ENCODE peak calls at places on chromosomes 5 and 9, in four cellular contexts. One of them, this sample, is unnamed.

GRCh38 chr5:156475831-156476551 is 149.0 kb downstream of the SGCD start:
- DNase-seq in type B pancreatic cell: no peak
- DNase-seq in activated CD4-positive, alpha-beta memory T cell treated with anti-CD3 and anti-CD28 coated beads for 36 hours: no peak
- DNase-seq in RPMI8226: no peak
- DNase-seq in this sample: peak

GRCh38 chr5:169628891-169629290 is 8.2 kb upstream of the DOCK2 start:
- DNase-seq in type B pancreatic cell: no peak
- DNase-seq in activated CD4-positive, alpha-beta memory T cell treated with anti-CD3 and anti-CD28 coated beads for 36 hours: no peak
- DNase-seq in RPMI8226: no peak
- DNase-seq in this sample: no peak

GRCh38 chr9:120910643-120911042 is 16.0 kb downstream of the TRAF1 start:
- DNase-seq in activated CD4-positive, alpha-beta memory T cell treated with anti-CD3 and anti-CD28 coated beads for 36 hours: peak
- DNase-seq in type B pancreatic cell: no peak
- DNase-seq in RPMI8226: no peak
- DNase-seq in this sample: no peak

GRCh38 chr5:102777099-102777498 is 22.0 kb downstream of the PAM start:
- DNase-seq in activated CD4-positive, alpha-beta memory T cell treated with anti-CD3 and anti-CD28 coated beads for 36 hours: no peak
- DNase-seq in type B pancreatic cell: no peak
- DNase-seq in RPMI8226: no peak
- DNase-seq in this sample: no peak

GRCh38 chr5:160315968-160316367 is 3.6 kb upstream of the CCNJL start:
- DNase-seq in RPMI8226: peak
- DNase-seq in type B pancreatic cell: no peak
- DNase-seq in activated CD4-positive, alpha-beta memory T cell treated with anti-CD3 and anti-CD28 coated beads for 36 hours: no peak
- DNase-seq in this sample: peak

GRCh38 chr5:159096555-159097460 is 2.9 kb downstream of the EBF1 start:
- DNase-seq in type B pancreatic cell: peak
- DNase-seq in RPMI8226: no peak
- DNase-seq in activated CD4-positive, alpha-beta memory T cell treated with anti-CD3 and anti-CD28 coated beads for 36 hours: no peak
- DNase-seq in this sample: no peak

GRCh38 chr9:100554935-100555401 is 22.9 kb upstream of the CAVIN4 start:
- DNase-seq in type B pancreatic cell: no peak
- DNase-seq in activated CD4-positive, alpha-beta memory T cell treated with anti-CD3 and anti-CD28 coated beads for 36 hours: no peak
- DNase-seq in RPMI8226: no peak
- DNase-seq in this sample: no peak

GRCh38 chr9:89351584-89351983 is 33.3 kb downstream of the SECISBP2 start:
- DNase-seq in activated CD4-positive, alpha-beta memory T cell treated with anti-CD3 and anti-CD28 coated beads for 36 hours: no peak
- DNase-seq in RPMI8226: no peak
- DNase-seq in type B pancreatic cell: no peak
- DNase-seq in this sample: no peak

GRCh38 chr9:127733609-127734008 is 1.5 kb downstream of the TOR2A start:
- DNase-seq in type B pancreatic cell: no peak
- DNase-seq in activated CD4-positive, alpha-beta memory T cell treated with anti-CD3 and anti-CD28 coated beads for 36 hours: no peak
- DNase-seq in RPMI8226: no peak
- DNase-seq in this sample: no peak

GRCh38 chr9:93701494-93702218 is 125.3 kb downstream of the PHF2 start:
- DNase-seq in activated CD4-positive, alpha-beta memory T cell treated with anti-CD3 and anti-CD28 coated beads for 36 hours: no peak
- DNase-seq in type B pancreatic cell: no peak
- DNase-seq in RPMI8226: no peak
- DNase-seq in this sample: no peak

GRCh38 chr9:108056805-108057386 is 567.3 kb upstream of the KLF4 start:
- DNase-seq in type B pancreatic cell: no peak
- DNase-seq in RPMI8226: no peak
- DNase-seq in activated CD4-positive, alpha-beta memory T cell treated with anti-CD3 and anti-CD28 coated beads for 36 hours: no peak
- DNase-seq in this sample: peak

GRCh38 chr5:142735323-142736246 is 34.6 kb upstream of the ARHGAP26 start:
- DNase-seq in type B pancreatic cell: no peak
- DNase-seq in RPMI8226: no peak
- DNase-seq in activated CD4-positive, alpha-beta memory T cell treated with anti-CD3 and anti-CD28 coated beads for 36 hours: no peak
- DNase-seq in this sample: no peak

GRCh38 chr5:1936901-1937300 is 54.2 kb upstream of the IRX4 start:
- DNase-seq in activated CD4-positive, alpha-beta memory T cell treated with anti-CD3 and anti-CD28 coated beads for 36 hours: no peak
- DNase-seq in RPMI8226: no peak
- DNase-seq in type B pancreatic cell: no peak
- DNase-seq in this sample: no peak

GRCh38 chr5:10689391-10690081 is 71.5 kb downstream of the DAP start:
- DNase-seq in type B pancreatic cell: no peak
- DNase-seq in RPMI8226: peak
- DNase-seq in activated CD4-positive, alpha-beta memory T cell treated with anti-CD3 and anti-CD28 coated beads for 36 hours: peak
- DNase-seq in this sample: peak

GRCh38 chr9:135809166-135809565 is 98.2 kb downstream of the CAMSAP1 start:
- DNase-seq in type B pancreatic cell: no peak
- DNase-seq in RPMI8226: no peak
- DNase-seq in activated CD4-positive, alpha-beta memory T cell treated with anti-CD3 and anti-CD28 coated beads for 36 hours: no peak
- DNase-seq in this sample: no peak

GRCh38 chr9:123488683-123489321 is 132.8 kb downstream of the CRB2 start:
- DNase-seq in RPMI8226: no peak
- DNase-seq in type B pancreatic cell: no peak
- DNase-seq in activated CD4-positive, alpha-beta memory T cell treated with anti-CD3 and anti-CD28 coated beads for 36 hours: no peak
- DNase-seq in this sample: no peak

GRCh38 chr9:94511134-94511942 is 43.5 kb upstream of the PCAT7 start:
- DNase-seq in RPMI8226: no peak
- DNase-seq in type B pancreatic cell: no peak
- DNase-seq in activated CD4-positive, alpha-beta memory T cell treated with anti-CD3 and anti-CD28 coated beads for 36 hours: no peak
- DNase-seq in this sample: no peak

GRCh38 chr9:86324308-86324707 is 29.9 kb downstream of the TUT7 start:
- DNase-seq in RPMI8226: no peak
- DNase-seq in type B pancreatic cell: no peak
- DNase-seq in activated CD4-positive, alpha-beta memory T cell treated with anti-CD3 and anti-CD28 coated beads for 36 hours: no peak
- DNase-seq in this sample: no peak

GRCh38 chr9:29511680-29512079 is 1938.4 kb upstream of the C9orf72 start:
- DNase-seq in type B pancreatic cell: no peak
- DNase-seq in activated CD4-positive, alpha-beta memory T cell treated with anti-CD3 and anti-CD28 coated beads for 36 hours: no peak
- DNase-seq in RPMI8226: no peak
- DNase-seq in this sample: no peak

GRCh38 chr5:174733836-174734235 is 9.5 kb downstream of the MSX2 start:
- DNase-seq in activated CD4-positive, alpha-beta memory T cell treated with anti-CD3 and anti-CD28 coated beads for 36 hours: no peak
- DNase-seq in RPMI8226: no peak
- DNase-seq in type B pancreatic cell: no peak
- DNase-seq in this sample: no peak

GRCh38 chr9:68750786-68751185 is 45.7 kb downstream of the PIP5K1B start:
- DNase-seq in RPMI8226: no peak
- DNase-seq in type B pancreatic cell: no peak
- DNase-seq in activated CD4-positive, alpha-beta memory T cell treated with anti-CD3 and anti-CD28 coated beads for 36 hours: no peak
- DNase-seq in this sample: no peak

GRCh38 chr9:91546574-91546973 is 122.9 kb upstream of the NFIL3 start:
- DNase-seq in activated CD4-positive, alpha-beta memory T cell treated with anti-CD3 and anti-CD28 coated beads for 36 hours: no peak
- DNase-seq in RPMI8226: no peak
- DNase-seq in type B pancreatic cell: no peak
- DNase-seq in this sample: peak

GRCh38 chr5:177452688-177453638 is 6.3 kb downstream of the PRR7 start:
- DNase-seq in activated CD4-positive, alpha-beta memory T cell treated with anti-CD3 and anti-CD28 coated beads for 36 hours: no peak
- DNase-seq in RPMI8226: no peak
- DNase-seq in type B pancreatic cell: no peak
- DNase-seq in this sample: no peak

GRCh38 chr5:4246447-4246846 is 650.8 kb downstream of the IRX1 start:
- DNase-seq in type B pancreatic cell: no peak
- DNase-seq in activated CD4-positive, alpha-beta memory T cell treated with anti-CD3 and anti-CD28 coated beads for 36 hours: no peak
- DNase-seq in RPMI8226: no peak
- DNase-seq in this sample: no peak

GRCh38 chr5:76617675-76618074 is 5.5 kb downstream of the F2RL2 start:
- DNase-seq in type B pancreatic cell: no peak
- DNase-seq in RPMI8226: no peak
- DNase-seq in activated CD4-positive, alpha-beta memory T cell treated with anti-CD3 and anti-CD28 coated beads for 36 hours: no peak
- DNase-seq in this sample: no peak

GRCh38 chr5:54909911-54910870 is 75.2 kb downstream of the ESM1 start:
- DNase-seq in RPMI8226: no peak
- DNase-seq in activated CD4-positive, alpha-beta memory T cell treated with anti-CD3 and anti-CD28 coated beads for 36 hours: no peak
- DNase-seq in type B pancreatic cell: no peak
- DNase-seq in this sample: peak

GRCh38 chr9:24698864-24699518 is 153.3 kb upstream of the IZUMO3 start:
- DNase-seq in RPMI8226: peak
- DNase-seq in activated CD4-positive, alpha-beta memory T cell treated with anti-CD3 and anti-CD28 coated beads for 36 hours: no peak
- DNase-seq in type B pancreatic cell: no peak
- DNase-seq in this sample: peak

GRCh38 chr9:129400001-129400970 is 220.6 kb downstream of the C9orf50 start:
- DNase-seq in activated CD4-positive, alpha-beta memory T cell treated with anti-CD3 and anti-CD28 coated beads for 36 hours: no peak
- DNase-seq in type B pancreatic cell: no peak
- DNase-seq in RPMI8226: no peak
- DNase-seq in this sample: no peak

GRCh38 chr9:137757613-137758029 is 120.0 kb upstream of the CACNA1B start:
- DNase-seq in RPMI8226: no peak
- DNase-seq in activated CD4-positive, alpha-beta memory T cell treated with anti-CD3 and anti-CD28 coated beads for 36 hours: peak
- DNase-seq in type B pancreatic cell: no peak
- DNase-seq in this sample: peak

GRCh38 chr9:113636693-113637092 is 173.2 kb downstream of the RGS3 start:
- DNase-seq in RPMI8226: no peak
- DNase-seq in type B pancreatic cell: no peak
- DNase-seq in activated CD4-positive, alpha-beta memory T cell treated with anti-CD3 and anti-CD28 coated beads for 36 hours: no peak
- DNase-seq in this sample: no peak

This sample was measured in HT1080.